ENCODE peak calls at places on chromosomes 12 and 14, in four cellular contexts. Y is astrocyte; P is CD8-positive, alpha-beta T cell; J is GM23248. I is an unnamed sample. For H3K4me1, the result is how much of the 10 kb centered on the place peaks cover.

GRCh38 chr12:69868695-69869094 is 43.7 kb downstream of the MYRFL start:
- DNase-seq in P (no peak), J (no peak), Y (no peak), I (no peak)

GRCh38 chr12:66803972-66804371 is 125.1 kb upstream of the GRIP1 start:
- DNase-seq in Y (peak), J (peak), P (no peak), I (no peak)

GRCh38 chr12:131353376-131353775 is 357.5 kb upstream of the SFSWAP start:
- DNase-seq in J (no peak), Y (no peak), P (no peak), I (no peak)

GRCh38 chr12:115004469-115005146 is 320.6 kb upstream of the TBX3 start:
- DNase-seq in Y (no peak), J (peak), P (no peak), I (no peak)

GRCh38 chr14:102590667-102591099 is 1.8 kb upstream of the RCOR1 start:
- DNase-seq in J (peak), Y (peak), P (no peak), I (peak)

GRCh38 chr12:47802312-47802711 is 17.4 kb downstream of the HDAC7 start:
- DNase-seq in J (peak), Y (no peak), P (no peak), I (no peak)

GRCh38 chr14:59265808-59266207 is 77.3 kb downstream of the DAAM1 start:
- DNase-seq in P (no peak), Y (no peak), J (peak), I (no peak)

GRCh38 chr14:99316281-99317163 is 44.5 kb upstream of the BCL11B start:
- DNase-seq in Y (no peak), P (no peak), J (no peak), I (peak)

GRCh38 chr14:32044454-32044853 is 32.6 kb upstream of the ARHGAP5 start:
- DNase-seq in Y (no peak), P (no peak), J (no peak), I (no peak)

GRCh38 chr14:76773188-76773885 is 12.1 kb downstream of the VASH1 start:
- DNase-seq in Y (peak), J (peak), P (peak), I (peak)

GRCh38 chr14:53517276-53517960 is 364.3 kb upstream of the DDHD1 start:
- DNase-seq in Y (peak), J (peak), P (no peak), I (no peak)

GRCh38 chr14:74048291-74048690 is 29.1 kb downstream of the BBOF1 start:
- DNase-seq in J (peak), Y (peak), P (no peak), I (no peak)

GRCh38 chr14:69093551-69094421 is 59.1 kb downstream of the DCAF5 start:
- DNase-seq in P (no peak), J (peak), Y (peak), I (no peak)

GRCh38 chr12:11564984-11565651 is 84.4 kb upstream of the ETV6 start:
- DNase-seq in J (no peak), P (no peak), Y (no peak), I (no peak)

GRCh38 chr12:48936379-48936979 is 11.2 kb upstream of the FKBP11 start:
- DNase-seq in J (peak), P (peak), Y (peak), I (peak)

GRCh38 chr12:19436931-19437330 is 2.4 kb upstream of the AEBP2 start:
- DNase-seq in P (no peak), Y (no peak), J (no peak), I (no peak)

GRCh38 chr14:101359221-101360044 is 201.9 kb upstream of the DIO3 start:
- DNase-seq in J (peak), P (peak), Y (peak), I (peak)

GRCh38 chr12:52650520-52651081 is 1.4 kb downstream of the KRT2 start:
- DNase-seq in P (no peak), J (peak), Y (no peak), I (no peak)

GRCh38 chr14:74518221-74518620 is 24.7 kb downstream of the ISCA2 start:
- DNase-seq in P (no peak), Y (no peak), J (no peak), I (no peak)

GRCh38 chr12:59911516-59911915 is 315.7 kb downstream of the SLC16A7 start:
- DNase-seq in P (no peak), Y (no peak), J (no peak), I (no peak)

GRCh38 chr14:85917631-85918030 is 387.7 kb downstream of the FLRT2 start:
- DNase-seq in P (no peak), J (no peak), Y (no peak), I (no peak)

GRCh38 chr12:15882055-15882971 is at the start of gene STRAP:
- DNase-seq in J (peak), Y (peak), P (peak), I (peak)

GRCh38 chr12:109114644-109115043 is 1.7 kb upstream of the ACACB start:
- DNase-seq in J (no peak), Y (no peak), P (no peak), I (no peak)

GRCh38 chr12:109115404-109115757 is 1.0 kb upstream of the ACACB start:
- DNase-seq in J (no peak), Y (no peak), P (no peak), I (no peak)

GRCh38 chr12:109112720-109113465 is 3.5 kb upstream of the ACACB start:
- DNase-seq in P (no peak), Y (no peak), J (no peak), I (peak)

GRCh38 chr12:109111775-109112491 is 4.5 kb upstream of the ACACB start:
- DNase-seq in Y (peak), P (peak), J (peak), I (peak)

DNA sequence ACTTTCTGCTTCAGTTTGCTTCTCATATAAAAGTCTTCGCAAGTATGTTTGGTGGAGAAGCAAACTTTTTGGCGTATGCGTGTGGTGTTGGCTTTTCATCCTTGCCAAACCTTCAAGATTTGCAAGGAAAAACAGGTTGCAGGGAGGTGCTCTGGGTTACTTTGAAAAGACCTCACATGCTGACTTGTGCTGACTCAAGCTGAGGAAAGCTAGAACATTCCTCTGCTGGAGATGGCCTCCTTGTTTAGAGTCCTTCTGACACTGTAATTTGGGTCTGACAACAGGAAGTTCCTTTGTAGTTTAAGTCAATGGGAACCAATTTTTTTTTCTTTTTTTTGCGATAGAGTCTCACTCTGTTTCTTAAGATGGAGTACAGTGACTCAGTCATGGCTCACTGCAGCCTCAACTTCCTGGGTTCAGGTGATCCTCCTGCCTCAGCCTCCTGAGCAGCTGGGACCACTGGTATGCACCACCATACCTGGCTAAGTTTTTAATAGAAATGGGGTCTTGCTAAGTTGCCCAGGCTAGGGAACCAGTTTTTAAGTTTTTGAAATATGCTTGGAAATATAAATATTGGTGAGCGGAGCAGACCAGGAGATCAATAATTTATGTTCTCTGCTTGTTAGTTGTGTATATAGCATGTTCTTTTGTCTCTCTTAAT is 2.6 kb upstream of the ACACB start:
- DNase-seq in Y (no peak), P (no peak), J (no peak), I (no peak)
- H3K4me1 ChIP-seq in Y (under half), P (under half), J (under half), I (half or more)

DNA sequence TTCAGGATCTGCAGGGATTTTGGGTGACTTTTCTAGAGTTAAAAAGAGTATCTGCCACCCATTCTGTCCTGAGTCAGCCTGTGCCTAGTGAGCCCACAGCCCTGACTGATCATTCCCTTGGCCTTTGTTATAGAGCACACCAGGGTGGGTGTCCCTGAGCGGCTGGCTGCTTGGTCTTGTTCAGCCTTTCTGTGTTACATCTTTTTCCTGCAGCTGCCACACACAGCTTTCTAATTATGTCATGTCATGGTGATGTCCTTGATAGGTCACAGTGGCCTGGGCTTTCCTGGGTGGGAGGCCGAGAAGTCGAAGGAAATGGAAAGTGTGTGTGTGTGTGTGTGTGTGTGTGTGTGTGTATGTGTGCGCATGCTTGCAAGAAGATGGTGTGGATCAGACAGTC is 293.2 kb upstream of the CRY1 start:
- DNase-seq in J (no peak), Y (no peak), P (no peak), I (no peak)
- H3K27ac ChIP-seq in J (no peak), Y (no peak), P (no peak), I (no peak)

GRCh38 chr12:57242691-57243454 is 8.1 kb downstream of the STAC3 start:
- DNase-seq in J (peak), Y (no peak), P (peak), I (peak)

GRCh38 chr12:57242329-57242690 is 8.7 kb downstream of the STAC3 start:
- DNase-seq in J (peak), P (no peak), Y (no peak), I (peak)

GRCh38 chr12:57240926-57241555 is 9.9 kb downstream of the STAC3 start:
- DNase-seq in Y (no peak), J (peak), P (no peak), I (no peak)

GRCh38 chr12:57240069-57240921 is 10.7 kb downstream of the STAC3 start:
- DNase-seq in J (peak), Y (no peak), P (peak), I (peak)

GRCh38 chr12:57241556-57242310 is 9.3 kb downstream of the STAC3 start:
- DNase-seq in P (no peak), J (peak), Y (no peak), I (no peak)
- H3K4me3 ChIP-seq in P (no peak), J (peak), Y (no peak), I (no peak)

GRCh38 chr12:6631549-6631961 is 4.2 kb downstream of the LPAR5 start:
- DNase-seq in Y (no peak), P (peak), J (no peak), I (no peak)
- H3K4me1 ChIP-seq in Y (under half), P (half or more), J (under half), I (under half)